ENCODE peak calls at places on chromosome 9, in nine cellular contexts. Q, E, B, C, U, A, H, J and K are unnamed samples.

GRCh38 chr9:37836386-37836785 is 35.8 kb downstream of the DCAF10 start:
- DNase-seq in A (no peak), J (no peak), H (no peak), B (no peak), C (no peak), E (no peak), U (no peak), Q (no peak), K (no peak)

GRCh38 chr9:125536184-125537152 is 170.5 kb downstream of the MAPKAP1 start:
- DNase-seq in U (no peak), A (no peak), B (no peak), E (no peak), Q (peak; percentile 63), J (peak; percentile 76), C (no peak), H (no peak), K (no peak)

GRCh38 chr9:98328770-98329169 is 73.3 kb upstream of the TBC1D2 start:
- DNase-seq in B (no peak), E (no peak), Q (no peak), U (no peak), C (no peak), A (no peak), J (no peak), H (no peak), K (no peak)

GRCh38 chr9:18260527-18260926 is 213.4 kb upstream of the ADAMTSL1 start:
- DNase-seq in E (no peak), H (peak; percentile 23), A (no peak), Q (no peak), U (no peak), B (no peak), C (no peak), J (no peak), K (no peak)

GRCh38 chr9:120925535-120926396 is 830 bp downstream of the TRAF1 start:
- DNase-seq in J (peak; percentile 23), Q (no peak), U (no peak), B (no peak), A (no peak), E (no peak), H (peak; percentile 85), C (no peak), K (no peak)

GRCh38 chr9:136762915-136763648 is 1.2 kb downstream of the LCN15 start:
- DNase-seq in E (peak; percentile 54), C (peak; percentile 69), A (peak; percentile 76), U (peak; percentile 87), B (peak; percentile 54), J (peak; percentile 70), Q (peak; percentile 95), H (peak; percentile 20), K (no peak)

GRCh38 chr9:135144581-135145108 is 57.2 kb downstream of the OLFM1 start:
- DNase-seq in B (no peak), C (no peak), H (no peak), E (no peak), U (no peak), J (no peak), Q (no peak), A (peak; percentile 48), K (no peak)

GRCh38 chr9:104923740-104924139 is 4.2 kb downstream of the ABCA1 start:
- DNase-seq in Q (no peak), H (no peak), J (no peak), U (no peak), A (no peak), C (no peak), B (no peak), E (no peak), K (no peak)

GRCh38 chr9:136901516-136902258 is 15.4 kb downstream of the TRAF2 start:
- DNase-seq in B (no peak), U (no peak), J (peak; percentile 91), E (no peak), Q (peak; percentile 35), C (no peak), H (no peak), A (no peak), K (no peak)

GRCh38 chr9:112569186-112569585 is 82.6 kb downstream of the KIAA1958 start:
- DNase-seq in Q (no peak), E (no peak), A (no peak), J (no peak), B (no peak), U (no peak), H (peak; percentile 84), C (no peak), K (no peak)

DNA sequence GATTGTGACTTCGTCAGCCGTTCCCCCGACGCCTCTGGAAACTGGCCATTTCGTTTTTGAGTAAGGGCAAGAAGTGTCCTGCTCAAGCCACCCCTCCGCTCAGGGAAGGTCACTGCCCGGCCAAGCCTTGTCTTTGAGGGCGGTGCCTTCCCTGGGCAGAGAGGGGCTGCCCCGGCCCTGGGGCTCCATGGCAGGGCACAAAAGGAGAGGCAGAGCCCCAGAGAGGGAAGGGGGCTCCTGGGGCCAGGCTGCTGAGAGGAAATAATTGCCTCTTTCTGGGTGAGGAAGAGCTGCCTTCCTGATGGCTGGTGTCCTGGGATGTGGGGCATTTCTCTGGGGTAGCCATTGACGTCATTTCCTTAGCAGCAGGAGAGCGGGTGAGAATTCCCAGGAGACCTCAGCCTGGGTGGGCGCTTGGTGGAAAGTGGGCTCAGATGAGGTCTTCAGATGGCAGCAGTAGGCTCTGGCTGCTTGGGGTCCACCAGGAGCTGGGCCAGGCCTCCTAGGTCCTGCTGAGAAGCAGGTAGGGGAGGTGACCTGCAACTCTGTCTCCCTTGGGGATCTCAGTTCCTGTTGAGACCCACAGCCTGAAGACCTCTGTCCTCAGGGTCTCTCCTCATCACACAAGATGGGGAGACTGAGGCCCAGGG is 31.6 kb downstream of the FAM163B start:
- DNase-seq in J (no peak), Q (no peak), U (no peak), H (no peak), C (no peak), A (peak; percentile 20), E (no peak), B (no peak), K (no peak)
- H3K4me1 ChIP-seq in J (no peaks in the 10 kb centered on the region), Q (peaks cover 3% of the 10 kb centered on the region), U (peaks cover 7% of the 10 kb centered on the region), H (no peaks in the 10 kb centered on the region), C (peaks cover 47% of the 10 kb centered on the region), A (peaks cover 10% of the 10 kb centered on the region), E (peaks cover 6% of the 10 kb centered on the region), B (peaks cover 56% of the 10 kb centered on the region), K (no peaks in the 10 kb centered on the region)

GRCh38 chr9:71861618-71862017 is 49.4 kb downstream of the ABHD17B start:
- DNase-seq in Q (no peak), C (no peak), E (no peak), J (no peak), H (no peak), A (no peak), U (no peak), B (no peak), K (no peak)
- H3K4me1 ChIP-seq in Q (no peaks in the 10 kb centered on the region), C (no peaks in the 10 kb centered on the region), E (no peaks in the 10 kb centered on the region), J (no peaks in the 10 kb centered on the region), H (no peaks in the 10 kb centered on the region), A (no peaks in the 10 kb centered on the region), U (no peaks in the 10 kb centered on the region), B (peaks cover 7% of the 10 kb centered on the region), K (no peaks in the 10 kb centered on the region)

DNA sequence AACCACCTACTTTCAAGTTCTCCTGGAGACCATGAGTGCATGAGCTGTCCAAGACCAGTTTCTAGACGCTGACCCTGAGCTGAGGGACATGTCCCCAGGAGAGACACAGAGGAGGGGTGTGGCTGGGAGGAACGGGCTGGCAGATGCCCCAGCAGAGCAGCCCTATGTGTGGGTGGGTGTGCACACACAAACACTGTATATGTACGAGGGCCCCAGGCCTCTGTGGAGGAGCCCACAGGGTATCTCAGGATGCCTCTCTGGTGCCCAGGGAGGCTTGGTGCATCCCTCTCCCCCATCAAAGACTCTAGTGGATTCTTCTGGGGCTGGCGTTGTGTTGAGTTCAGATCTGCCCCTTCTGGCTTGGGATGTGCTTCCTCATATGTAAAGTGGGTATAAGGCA is 2.6 kb upstream of the NINJ1 start:
- DNase-seq in J (no peak), U (no peak), H (no peak), E (no peak), Q (no peak), B (no peak), C (no peak), A (no peak), K (no peak)
- H3K4me1 ChIP-seq in J (peaks cover 24% of the 10 kb centered on the region), U (peaks cover 17% of the 10 kb centered on the region), H (peaks cover 17% of the 10 kb centered on the region), E (peaks cover 22% of the 10 kb centered on the region), Q (no peaks in the 10 kb centered on the region), B (peaks cover 38% of the 10 kb centered on the region), C (peaks cover 30% of the 10 kb centered on the region), A (peaks cover 38% of the 10 kb centered on the region), K (peaks cover 15% of the 10 kb centered on the region)

DNA sequence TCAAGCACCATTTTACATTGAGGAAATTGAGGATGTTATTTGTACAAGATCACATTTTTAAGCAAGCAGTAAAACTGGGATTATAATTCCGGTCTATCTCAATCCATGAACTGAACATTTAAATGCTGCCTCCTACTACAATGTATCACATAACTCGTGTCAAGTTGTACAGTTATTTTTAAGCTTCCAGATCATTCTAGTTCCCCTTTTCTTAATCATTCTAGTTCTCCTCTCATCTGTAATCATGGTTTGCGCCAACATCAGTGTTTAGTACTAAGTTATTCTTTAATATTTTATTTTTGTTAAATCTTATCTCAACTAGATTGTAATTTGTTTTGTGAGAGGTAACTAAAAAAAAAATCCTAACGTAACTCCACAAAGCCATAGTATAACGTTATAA is 2.3 kb upstream of the UHRF2 start:
- DNase-seq in U (no peak), C (no peak), H (no peak), B (no peak), E (no peak), J (no peak), Q (no peak), A (no peak), K (no peak)
- H3K4me1 ChIP-seq in U (peaks cover 7% of the 10 kb centered on the region), C (peaks cover 17% of the 10 kb centered on the region), H (no peaks in the 10 kb centered on the region), B (peaks cover 32% of the 10 kb centered on the region), E (peaks cover 4% of the 10 kb centered on the region), J (peaks cover 10% of the 10 kb centered on the region), Q (peaks cover 2% of the 10 kb centered on the region), A (peaks cover 21% of the 10 kb centered on the region), K (no peaks in the 10 kb centered on the region)